ENCODE peak calls at places on chromosomes 4 and X, in eight cellular contexts. H, Q, X, T, B, A, S and I are unnamed samples.

GRCh38 chr4:184825394-184826314 is at the start of gene ACSL1:
- DNase-seq in H (peak; percentile 87), Q (peak; percentile 89), X (peak; percentile 87), T (peak; percentile 87), B (no peak), A (peak; percentile 23), S (peak; percentile 77), I (peak; percentile 94)

GRCh38 chr4:101941816-101942358 is 151.4 kb downstream of the BANK1 start:
- DNase-seq in H (no peak), Q (no peak), X (no peak), T (no peak), B (no peak), A (no peak), S (no peak), I (no peak)

GRCh38 chrX:53282313-53282712 is 929 bp upstream of the IQSEC2 start:
- DNase-seq in H (no peak), Q (no peak), X (no peak), T (no peak), B (no peak), A (no peak), S (no peak), I (no peak)

GRCh38 chrX:32852203-32852602 is 359.1 kb downstream of the DMD start:
- DNase-seq in H (no peak), Q (no peak), X (no peak), T (no peak), B (no peak), A (no peak), S (no peak), I (no peak)

GRCh38 chr4:1601852-1602525 is 82.1 kb downstream of the FAM53A start:
- DNase-seq in H (no peak), Q (peak; percentile 20), X (no peak), T (no peak), B (no peak), A (no peak), S (no peak), I (no peak)

GRCh38 chr4:85058551-85058950 is 92.1 kb upstream of the WDFY3 start:
- DNase-seq in H (no peak), Q (no peak), X (no peak), T (no peak), B (no peak), A (no peak), S (no peak), I (no peak)

GRCh38 chrX:154304901-154305300 is 9.3 kb downstream of the TKTL1 start:
- DNase-seq in H (no peak), Q (no peak), X (no peak), T (no peak), B (no peak), A (no peak), S (no peak), I (no peak)

GRCh38 chrX:21590012-21590776 is 67.9 kb downstream of the KLHL34 start:
- DNase-seq in H (no peak), Q (no peak), X (no peak), T (no peak), B (no peak), A (no peak), S (peak; percentile 21), I (no peak)

GRCh38 chrX:154458116-154458953 is at the start of gene PLXNA3:
- DNase-seq in H (peak; percentile 57), Q (no peak), X (peak; percentile 66), T (peak; percentile 71), B (no peak), A (peak; percentile 40), S (peak; percentile 64), I (no peak)

GRCh38 chrX:103461156-103461555 is 58.1 kb downstream of the RAB40A start:
- DNase-seq in H (no peak), Q (no peak), X (peak; percentile 44), T (no peak), B (no peak), A (no peak), S (no peak), I (no peak)

GRCh38 chrX:40945366-40945713 is 139.9 kb upstream of the USP9X start:
- DNase-seq in H (no peak), Q (no peak), X (peak; percentile 81), T (peak; percentile 42), B (no peak), A (no peak), S (no peak), I (peak; percentile 37)

GRCh38 chrX:47645530-47645929 is 4.8 kb downstream of the ELK1 start:
- DNase-seq in H (no peak), Q (no peak), X (no peak), T (no peak), B (no peak), A (no peak), S (no peak), I (no peak)

GRCh38 chr4:168848112-168848511 is 161.9 kb downstream of the CBR4 start:
- DNase-seq in H (peak; percentile 9), Q (no peak), X (peak; percentile 53), T (no peak), B (no peak), A (no peak), S (no peak), I (no peak)

GRCh38 chrX:41397768-41398167 is 49.4 kb upstream of the NYX start:
- DNase-seq in H (no peak), Q (no peak), X (no peak), T (no peak), B (no peak), A (no peak), S (no peak), I (no peak)

GRCh38 chr4:147938481-147938880 is 206.6 kb downstream of the ARHGAP10 start:
- DNase-seq in H (no peak), Q (no peak), X (peak; percentile 10), T (no peak), B (no peak), A (no peak), S (no peak), I (no peak)

GRCh38 chr4:150411527-150411926 is 170.4 kb upstream of the MAB21L2 start:
- DNase-seq in H (no peak), Q (no peak), X (no peak), T (no peak), B (no peak), A (no peak), S (no peak), I (no peak)

GRCh38 chr4:55509272-55509671 is 37.4 kb downstream of the CLOCK start:
- DNase-seq in H (no peak), Q (no peak), X (peak; percentile 3), T (no peak), B (no peak), A (no peak), S (no peak), I (no peak)

GRCh38 chrX:20547649-20548051 is 280.9 kb upstream of the RPS6KA3 start:
- DNase-seq in H (no peak), Q (no peak), X (peak; percentile 64), T (no peak), B (no peak), A (no peak), S (no peak), I (no peak)

GRCh38 chr4:8473198-8473919 is 32.8 kb downstream of the TRMT44 start:
- DNase-seq in H (no peak), Q (no peak), X (peak; percentile 42), T (no peak), B (no peak), A (no peak), S (no peak), I (no peak)

GRCh38 chr4:110586137-110586850 is 36.6 kb downstream of the PITX2 start:
- DNase-seq in H (no peak), Q (no peak), X (peak; percentile 87), T (peak; percentile 57), B (peak; percentile 26), A (no peak), S (no peak), I (peak; percentile 39)

GRCh38 chr4:82467442-82467841 is 37.1 kb downstream of the ENOPH1 start:
- DNase-seq in H (no peak), Q (no peak), X (peak; percentile 27), T (no peak), B (no peak), A (no peak), S (no peak), I (no peak)

GRCh38 chr4:83362492-83363329 is 28.1 kb upstream of the HPSE start:
- DNase-seq in H (no peak), Q (no peak), X (peak; percentile 65), T (no peak), B (no peak), A (peak; percentile 3), S (no peak), I (no peak)

GRCh38 chr4:140595065-140595464 is 26.3 kb upstream of the UCP1 start:
- DNase-seq in H (no peak), Q (no peak), X (peak; percentile 37), T (peak; percentile 20), B (no peak), A (no peak), S (no peak), I (no peak)

GRCh38 chrX:15404712-15405111 is 20.5 kb upstream of the VEGFD start:
- DNase-seq in H (no peak), Q (no peak), X (peak; percentile 53), T (no peak), B (no peak), A (no peak), S (no peak), I (no peak)

GRCh38 chr4:47213971-47214370 is 182.6 kb downstream of the GABRB1 start:
- DNase-seq in H (peak; percentile 2), Q (no peak), X (peak; percentile 67), T (no peak), B (peak; percentile 67), A (no peak), S (no peak), I (no peak)

GRCh38 chr4:31737419-31737818 is 1017.2 kb downstream of the PCDH7 start:
- DNase-seq in H (no peak), Q (no peak), X (no peak), T (no peak), B (no peak), A (no peak), S (no peak), I (no peak)

GRCh38 chrX:134782796-134783195 is 124.5 kb upstream of the PLAC1 start:
- DNase-seq in H (no peak), Q (no peak), X (peak; percentile 64), T (peak; percentile 26), B (no peak), A (no peak), S (no peak), I (no peak)

GRCh38 chr4:3226467-3226866 is 22.5 kb upstream of the MSANTD1 start:
- DNase-seq in H (no peak), Q (peak; percentile 51), X (no peak), T (no peak), B (no peak), A (no peak), S (no peak), I (no peak)

GRCh38 chr4:181991374-181991773 is 251.8 kb upstream of the TENM3 start:
- DNase-seq in H (no peak), Q (no peak), X (no peak), T (no peak), B (no peak), A (no peak), S (no peak), I (no peak)

GRCh38 chr4:117588771-117589170 is 445.5 kb upstream of the NDST3 start:
- DNase-seq in H (no peak), Q (no peak), X (no peak), T (no peak), B (no peak), A (no peak), S (no peak), I (no peak)

GRCh38 chr4:123984881-123985280 is 588.3 kb downstream of the SPRY1 start:
- DNase-seq in H (no peak), Q (no peak), X (no peak), T (no peak), B (no peak), A (no peak), S (no peak), I (no peak)

GRCh38 chrX:39726810-39727209 is 370.9 kb downstream of the BCOR start:
- DNase-seq in H (no peak), Q (no peak), X (peak; percentile 74), T (no peak), B (no peak), A (no peak), S (no peak), I (no peak)

GRCh38 chrX:125175991-125176390 is 143.7 kb upstream of the TEX13C start:
- DNase-seq in H (no peak), Q (no peak), X (no peak), T (no peak), B (no peak), A (no peak), S (no peak), I (no peak)

GRCh38 chrX:16445166-16445752 is 204.7 kb upstream of the S100G start:
- DNase-seq in H (peak; percentile 6), Q (no peak), X (peak; percentile 41), T (peak; percentile 52), B (no peak), A (peak; percentile 10), S (peak; percentile 37), I (no peak)